ENCODE peak calls at places on chromosome 16, in five cellular contexts. O is GM12892, Y is HepG2, X is GM12878, W is H1. T is an unnamed sample.

GRCh38 chr16:65421596-65421995 is 299.7 kb upstream of the CDH11 start:
- DNase-seq in W (no peak), X (no peak), Y (no peak), O (no peak), T (no peak)

GRCh38 chr16:89373355-89374110 is 116.8 kb downstream of the ANKRD11 start:
- DNase-seq in O (no peak), X (no peak), Y (no peak), W (no peak), T (no peak)

GRCh38 chr16:73071131-73071940 is 23.4 kb upstream of the ZFHX3 start:
- DNase-seq in W (peak; percentile 70), X (no peak), Y (peak; percentile 61), O (no peak), T (peak; percentile 35)

GRCh38 chr16:74936902-74937560 is 47.9 kb downstream of the WDR59 start:
- DNase-seq in X (peak; percentile 50), O (no peak), Y (no peak), W (no peak), T (peak; percentile 23)

GRCh38 chr16:85612191-85612800 is 826 bp upstream of the GSE1 start:
- DNase-seq in O (no peak), Y (peak; percentile 91), W (peak; percentile 75), X (no peak), T (no peak)

GRCh38 chr16:381788-382717 is at the start of gene PGAP6:
- DNase-seq in O (peak; percentile 91), W (peak; percentile 70), X (no peak), Y (no peak), T (peak; percentile 95)

GRCh38 chr16:84463221-84463620 is 41.2 kb downstream of the MEAK7 start:
- DNase-seq in O (no peak), W (no peak), Y (no peak), X (no peak), T (no peak)

GRCh38 chr16:31436221-31437045 is 6.2 kb downstream of the ZNF843 start:
- DNase-seq in O (no peak), W (no peak), Y (no peak), X (no peak), T (no peak)

GRCh38 chr16:15894571-15895358 is 6.4 kb upstream of the CEP20 start:
- DNase-seq in W (no peak), Y (no peak), X (no peak), O (no peak), T (no peak)

GRCh38 chr16:138049-138417 is 440 bp downstream of the NPRL3 start:
- DNase-seq in O (peak; percentile 49), Y (no peak), W (peak; percentile 71), X (no peak), T (no peak)

GRCh38 chr16:31354394-31355291 is at the start of gene ITGAX:
- DNase-seq in O (peak; percentile 72), W (no peak), Y (no peak), X (peak; percentile 70), T (peak; percentile 77)

GRCh38 chr16:85234310-85235235 is 122.3 kb upstream of the CIBAR2 start:
- DNase-seq in Y (peak; percentile 70), O (no peak), X (no peak), W (peak; percentile 91), T (no peak)

GRCh38 chr16:57787519-57787905 is 14.8 kb downstream of the KIFC3 start:
- DNase-seq in X (no peak), Y (no peak), W (no peak), O (no peak), T (no peak)

DNA sequence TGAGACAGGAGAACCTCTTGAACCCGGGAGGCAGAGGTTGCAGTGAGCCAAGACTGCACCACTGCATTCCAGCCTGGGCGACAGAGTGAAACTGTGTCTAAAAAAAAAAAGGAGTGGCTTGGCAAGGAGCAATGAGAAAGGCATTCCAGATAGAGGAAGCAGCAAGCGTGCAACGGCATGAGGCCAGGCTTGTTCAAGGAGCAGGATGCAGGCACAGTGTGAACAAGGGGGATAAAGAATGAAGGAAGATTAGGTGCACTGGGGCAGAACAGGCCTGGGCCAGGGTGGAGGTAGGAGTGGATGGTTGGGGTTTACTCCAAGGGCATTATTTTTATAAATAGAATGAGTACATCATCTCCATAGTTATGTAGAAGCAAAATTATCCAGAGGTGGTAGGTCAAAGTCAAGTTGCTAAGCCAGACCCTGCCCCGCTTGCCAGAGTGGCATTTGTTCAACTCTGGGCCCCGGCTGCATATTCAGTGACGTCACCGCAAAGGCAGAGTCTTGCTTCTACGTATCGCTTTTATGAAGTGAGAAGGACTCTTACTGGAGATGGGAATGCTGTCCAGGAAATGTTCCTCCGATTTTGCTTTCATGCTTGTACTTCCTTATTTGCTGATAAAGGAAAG is 100.2 kb downstream of the KATNIP start:
- DNase-seq in Y (no peak), W (no peak), X (no peak), O (no peak), T (no peak)
- TF ChIP-seq POLR2AphosphoS5 in Y (no peak), W (no peak), X (no peak), O (no peak), T (no peak)

GRCh38 chr16:54822502-54823291 is 108.0 kb upstream of the IRX5 start:
- DNase-seq in Y (no peak), W (no peak), X (no peak), O (no peak), T (no peak)
- TF ChIP-seq TAF1 in Y (no peak), W (no peak), X (no peak), O (no peak), T (no peak)

DNA sequence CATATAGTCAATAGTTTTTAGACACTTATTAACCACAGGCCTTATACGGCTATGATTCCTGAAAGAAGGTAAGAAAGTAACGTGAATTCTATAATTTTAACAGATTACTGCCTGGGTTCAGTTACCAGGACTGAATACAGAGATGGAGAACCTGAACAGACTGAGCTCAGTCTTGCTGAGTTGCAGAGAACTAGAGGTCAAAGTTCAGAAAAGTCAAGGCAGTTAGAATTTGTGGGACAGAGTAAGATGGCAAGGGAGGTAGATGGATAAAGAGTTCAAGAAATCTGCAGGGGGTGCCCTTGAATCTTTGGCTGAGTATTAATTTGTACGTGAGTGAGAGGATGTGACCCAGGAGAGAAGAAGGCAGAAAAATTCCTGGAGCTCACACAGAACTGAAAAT is 320.1 kb upstream of the MAF start:
- DNase-seq in Y (no peak), W (no peak), O (no peak), X (no peak), T (no peak)
- TF ChIP-seq POLR2AphosphoS5 in Y (no peak), W (no peak), O (no peak), X (no peak), T (no peak)

DNA sequence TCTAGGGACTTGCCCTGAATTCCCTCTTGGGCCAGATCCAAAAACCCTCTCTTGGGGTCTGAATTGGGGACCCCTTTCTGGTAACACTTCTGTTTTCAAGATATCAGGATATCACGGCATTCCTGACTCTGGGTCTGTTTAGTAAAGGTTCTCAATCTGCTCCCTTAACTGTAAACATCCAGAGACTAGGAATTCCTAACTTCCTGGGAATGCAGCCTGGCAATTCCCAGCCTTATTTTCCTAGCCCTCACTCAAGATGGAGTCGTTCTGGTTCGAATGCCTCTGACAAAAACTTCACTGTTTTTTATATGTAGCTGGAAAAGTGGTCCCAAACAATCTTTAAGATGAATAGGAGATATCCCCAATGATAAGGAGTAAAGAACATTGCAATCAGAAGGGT is 141.6 kb upstream of the XYLT1 start:
- DNase-seq in O (no peak), Y (no peak), X (no peak), W (no peak), T (no peak)
- TF ChIP-seq TAF1 in O (no peak), Y (no peak), X (no peak), W (no peak), T (no peak)

GRCh38 chr16:28830531-28830930 is 7.7 kb downstream of the ATXN2L start:
- DNase-seq in O (no peak), X (no peak), Y (no peak), W (no peak), T (no peak)
- TF ChIP-seq POLR2AphosphoS5 in O (no peak), X (no peak), Y (no peak), W (no peak), T (no peak)

GRCh38 chr16:10867199-10867598 is 9.8 kb upstream of the CIITA start:
- DNase-seq in W (no peak), X (no peak), Y (no peak), O (no peak), T (no peak)
- TF ChIP-seq TAF1 in W (no peak), X (no peak), Y (no peak), O (no peak), T (no peak)